ENCODE peak calls at places on chromosomes 11 and 22, in eight cellular contexts. S is neural progenitor cell, G is thoracic aorta, M is IMR-90, E is A549, B is kidney, F is Calu3, H is foreskin fibroblast. K is an unnamed sample.

GRCh38 chr22:20130319-20130718 is 1.3 kb upstream of the ZDHHC8 start:
- DNase-seq in S (no peak), G (no peak), M (no peak), E (no peak), B (no peak), F (peak), H (no peak), K (no peak)

GRCh38 chr11:12137938-12138731 is 27.7 kb downstream of the MICAL2 start:
- DNase-seq in S (peak), G (peak), M (peak), E (peak), B (no peak), F (no peak), H (peak), K (no peak)

GRCh38 chr11:17978553-17979287 is 34.1 kb downstream of the SERGEF start:
- DNase-seq in S (peak), G (no peak), M (peak), E (peak), B (no peak), F (peak), H (peak), K (peak)

GRCh38 chr22:39281126-39281525 is 36.3 kb upstream of the PDGFB start:
- DNase-seq in S (no peak), G (no peak), M (no peak), E (no peak), B (no peak), F (no peak), H (no peak), K (no peak)

GRCh38 chr11:7551571-7551970 is 37.8 kb downstream of the PPFIBP2 start:
- DNase-seq in S (no peak), G (no peak), M (peak), E (no peak), B (no peak), F (no peak), H (peak), K (no peak)

GRCh38 chr11:1139441-1140066 is 18.2 kb upstream of the MUC5AC start:
- DNase-seq in S (no peak), G (no peak), M (peak), E (no peak), B (no peak), F (no peak), H (peak), K (no peak)

GRCh38 chr11:6876325-6876724 is at the start of gene OR10A4:
- DNase-seq in S (no peak), G (no peak), M (no peak), E (no peak), B (no peak), F (no peak), H (no peak), K (no peak)

GRCh38 chr22:46050916-46051614 is 74.1 kb upstream of the WNT7B start:
- DNase-seq in S (no peak), G (no peak), M (no peak), E (no peak), B (peak), F (no peak), H (no peak), K (no peak)

GRCh38 chr11:108870373-108871020 is 205.6 kb downstream of the DDX10 start:
- DNase-seq in S (no peak), G (no peak), M (peak), E (peak), B (no peak), F (no peak), H (peak), K (no peak)

GRCh38 chr11:130527648-130528300 is 79.3 kb downstream of the ADAMTS15 start:
- DNase-seq in S (no peak), G (no peak), M (peak), E (no peak), B (no peak), F (no peak), H (no peak), K (no peak)

GRCh38 chr11:88535916-88536547 is 198.5 kb upstream of the CTSC start:
- DNase-seq in S (no peak), G (no peak), M (peak), E (peak), B (no peak), F (no peak), H (peak), K (no peak)

GRCh38 chr11:57761301-57762234 is at the start of gene CTNND1:
- DNase-seq in S (peak), G (peak), M (peak), E (peak), B (peak), F (peak), H (peak), K (peak)

GRCh38 chr22:41917906-41918791 is 3.3 kb upstream of the SHISA8 start:
- DNase-seq in S (no peak), G (no peak), M (peak), E (peak), B (no peak), F (peak), H (peak), K (peak)

DNA sequence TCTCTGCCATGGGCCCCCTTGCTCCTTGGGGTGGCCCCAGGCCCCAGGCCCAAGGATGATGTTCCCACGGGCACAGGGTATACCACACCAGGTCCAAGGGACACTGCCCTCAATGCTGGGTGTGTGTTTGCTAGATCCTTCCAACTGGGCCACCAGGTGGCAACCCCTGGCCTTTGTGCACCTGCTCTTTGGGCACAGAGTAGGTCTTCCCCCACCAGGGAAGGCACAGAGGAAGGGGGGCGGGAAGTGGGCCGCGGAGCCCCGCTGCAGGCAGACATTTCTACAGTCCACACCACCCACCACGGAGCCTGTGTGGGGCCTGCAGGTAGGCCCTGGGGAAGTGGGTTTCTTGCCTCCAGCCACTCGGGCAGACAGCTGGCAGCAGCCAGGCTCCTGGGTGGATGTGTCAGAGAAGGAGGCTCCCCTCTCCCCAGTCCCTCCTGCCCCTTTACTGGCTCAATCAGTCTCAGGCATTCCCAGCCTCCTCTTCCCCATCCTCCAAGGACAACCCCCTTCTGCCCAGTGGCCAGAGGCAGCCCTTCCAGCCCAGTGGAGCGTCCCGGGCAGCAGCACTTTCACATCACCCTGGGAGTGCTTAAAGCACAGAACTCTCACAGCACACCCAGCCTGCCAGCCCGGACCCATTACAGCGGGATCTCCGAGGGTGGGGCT is 21.6 kb downstream of the MAFF start:
- DNase-seq in S (no peak), G (no peak), M (no peak), E (no peak), B (no peak), F (no peak), H (no peak), K (no peak)
- TF ChIP-seq CTCF in S (no peak), G (no peak), M (no peak), E (peak), B (peak), F (peak), H (no peak), K (no peak)

GRCh38 chr22:16586170-16586569 is 6.4 kb downstream of the CCT8L2 start:
- DNase-seq in S (no peak), G (no peak), M (no peak), E (no peak), B (no peak), F (no peak), H (no peak), K (no peak)

DNA sequence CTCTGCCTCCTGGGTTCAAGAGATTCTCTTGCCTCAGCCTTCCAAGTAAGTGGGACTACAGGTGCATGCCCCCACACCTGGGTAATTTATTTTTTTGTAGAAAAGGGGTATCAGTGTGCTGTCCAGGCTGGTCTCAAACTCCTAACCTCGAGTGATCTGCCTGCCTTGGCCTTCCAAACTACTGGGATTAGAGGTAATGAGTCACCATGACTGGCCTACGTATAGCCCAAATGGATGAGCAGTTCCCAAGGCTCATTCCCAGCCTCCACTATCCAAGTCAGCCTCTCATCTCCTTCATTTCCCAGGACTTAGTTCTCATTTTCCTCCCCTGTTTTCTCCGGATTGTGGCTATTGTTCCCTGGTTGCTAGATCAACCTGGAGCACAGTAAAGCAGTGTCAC is 5.6 kb downstream of the CCT8L2 start:
- DNase-seq in S (no peak), G (no peak), M (no peak), E (no peak), B (no peak), F (no peak), H (no peak), K (no peak)
- TF ChIP-seq CTCF in S (no peak), G (no peak), M (no peak), E (no peak), B (no peak), F (no peak), H (no peak), K (no peak)

DNA sequence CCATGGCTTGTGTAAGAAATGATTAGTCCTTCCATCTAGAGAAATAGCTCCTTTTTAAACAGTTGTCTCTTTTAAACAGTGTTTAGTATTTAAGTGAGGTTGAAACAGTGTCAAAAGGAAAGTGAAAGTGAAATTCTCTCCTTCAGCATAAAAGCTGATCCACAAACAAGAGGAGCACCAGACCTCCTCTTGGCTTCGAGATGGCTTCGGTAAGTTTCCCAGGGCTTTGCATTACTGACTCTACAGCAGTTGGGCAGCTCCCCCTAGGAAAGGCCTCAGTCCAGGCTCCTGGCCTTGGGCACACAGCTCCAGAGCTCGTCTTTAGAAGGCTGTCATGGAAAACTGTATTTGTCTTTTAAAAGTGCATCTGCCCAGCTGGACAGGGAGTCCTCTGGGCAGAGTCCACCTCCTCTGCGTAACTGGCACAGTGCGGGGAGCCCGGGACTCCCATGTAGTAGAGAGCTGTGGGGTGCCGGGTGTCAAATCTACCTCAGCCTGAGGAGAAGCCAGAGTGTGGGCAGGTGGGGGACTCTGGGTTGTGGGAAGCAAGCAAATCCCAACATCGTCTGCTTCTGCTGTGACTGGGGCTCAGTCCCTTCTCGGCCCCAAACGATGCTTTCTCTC is at the start of gene PLAAT4:
- DNase-seq in S (no peak), G (no peak), M (peak), E (no peak), B (no peak), F (peak), H (peak), K (no peak)
- TF ChIP-seq CTCF in S (no peak), G (no peak), M (no peak), E (no peak), B (no peak), F (no peak), H (no peak), K (no peak)

GRCh38 chr22:38202437-38203089 is 769 bp downstream of the MAFF start:
- DNase-seq in S (peak), G (peak), M (peak), E (peak), B (peak), F (peak), H (peak), K (peak)
- TF ChIP-seq CTCF in S (peak), G (no peak), M (peak), E (no peak), B (peak), F (no peak), H (no peak), K (peak)

GRCh38 chr11:107856981-107857517 is 1.5 kb downstream of the SLC35F2 start:
- DNase-seq in S (no peak), G (no peak), M (no peak), E (peak), B (no peak), F (peak), H (no peak), K (peak)
- TF ChIP-seq CTCF in S (no peak), G (no peak), M (no peak), E (no peak), B (no peak), F (no peak), H (no peak), K (no peak)

K was measured in gastrocnemius medialis.